ENCODE peak calls at places on chromosomes 13 and 19, in ten cellular contexts. V is psoas muscle, F is hypothalamus, I is T-helper 9 cell, D is cardiac muscle cell, K is T-helper 1 cell, Z is OCI-M1, O is T follicular helper cell, C is substantia nigra, R is COR-L47. Q is an unnamed sample.

GRCh38 chr19:33488826-33489225 is 32.8 kb downstream of the PEPD start:
- DNase-seq in Z (no peak), C (no peak), O (no peak), F (no peak), R (no peak), D (no peak), I (no peak), V (no peak), K (no peak), Q (no peak)

GRCh38 chr13:39600766-39601165 is 2.2 kb downstream of the LHFPL6 start:
- DNase-seq in K (no peak), I (no peak), D (no peak), R (peak; percentile 41), Z (no peak), O (no peak), C (peak; percentile 30), F (peak; percentile 33), V (peak; percentile 21), Q (no peak)

GRCh38 chr13:113460599-113460998 is 7.3 kb upstream of the ADPRHL1 start:
- DNase-seq in O (no peak), D (no peak), K (no peak), F (no peak), Z (no peak), V (no peak), R (no peak), I (no peak), C (no peak), Q (no peak)

GRCh38 chr13:21998279-21998678 is 327.4 kb downstream of the FGF9 start:
- DNase-seq in C (no peak), I (no peak), O (no peak), R (no peak), V (no peak), Z (no peak), F (no peak), K (no peak), D (peak; percentile 69), Q (no peak)

GRCh38 chr13:23074054-23074805 is 106.5 kb upstream of the SGCG start:
- DNase-seq in Z (no peak), V (no peak), D (no peak), F (no peak), K (no peak), C (no peak), I (no peak), O (no peak), R (peak; percentile 43), Q (no peak)

GRCh38 chr13:110353339-110353977 is 46.4 kb downstream of the COL4A2 start:
- DNase-seq in V (no peak), I (no peak), C (no peak), O (no peak), D (no peak), F (no peak), R (no peak), K (no peak), Z (no peak), Q (no peak)

GRCh38 chr19:55487884-55488687 is at the start of gene SSC5D:
- DNase-seq in O (no peak), Z (peak; percentile 53), V (no peak), R (no peak), K (no peak), F (peak; percentile 13), D (no peak), I (no peak), C (no peak), Q (no peak)

GRCh38 chr13:29510698-29511438 is 84.6 kb downstream of the SLC7A1 start:
- DNase-seq in C (no peak), V (no peak), D (no peak), K (no peak), R (no peak), I (no peak), F (no peak), Z (no peak), O (no peak), Q (no peak)

GRCh38 chr19:19033426-19034203 is at the start of the genes ARMC6 and SUGP2:
- DNase-seq in K (peak; percentile 91), R (peak; percentile 88), I (peak; percentile 82), F (peak; percentile 87), V (peak; percentile 87), D (peak; percentile 93), O (peak; percentile 81), C (peak; percentile 94), Z (peak; percentile 93), Q (peak; percentile 86)

GRCh38 chr13:64078025-64078424 is 2662.4 kb upstream of the PCDH20 start:
- DNase-seq in I (no peak), O (no peak), V (no peak), F (no peak), K (no peak), C (no peak), Z (peak; percentile 77), R (no peak), D (no peak), Q (no peak)

GRCh38 chr13:24063281-24063851 is 97.2 kb upstream of the SPATA13 start:
- DNase-seq in O (no peak), I (no peak), Z (no peak), V (no peak), C (no peak), K (no peak), F (peak; percentile 31), R (no peak), D (no peak), Q (no peak)

GRCh38 chr19:41321600-41322270 is 11.8 kb downstream of the CCDC97 start:
- DNase-seq in O (no peak), R (peak; percentile 20), D (peak; percentile 66), F (no peak), K (no peak), Z (peak; percentile 72), C (no peak), I (no peak), V (peak; percentile 63), Q (no peak)

GRCh38 chr13:51331354-51331861 is 8.1 kb upstream of the SERPINE3 start:
- DNase-seq in C (no peak), K (no peak), I (no peak), Z (no peak), V (no peak), D (no peak), O (no peak), R (no peak), F (no peak), Q (no peak)

Q was measured in CD4-positive, CD25-positive, alpha-beta regulatory T cell.